ENCODE peak calls at places on chromosomes 16 and 17, in four cellular contexts. E is fibroblast of villous mesenchyme; J is cardiac fibroblast; W is CD4-positive, alpha-beta T cell. D is an unnamed sample.

GRCh38 chr16:80197790-80198201 is 343.0 kb upstream of the DYNLRB2 start:
- DNase-seq in E (peak; percentile 76), J (peak; percentile 80), W (no peak), D (no peak)

GRCh38 chr17:34892864-34893263 is 68.4 kb downstream of the CCT6B start:
- DNase-seq in E (no peak), J (no peak), W (no peak), D (no peak)

GRCh38 chr17:77455111-77455877 is 314.5 kb downstream of the SEC14L1 start:
- DNase-seq in E (peak; percentile 93), J (peak; percentile 93), W (no peak), D (no peak)

GRCh38 chr16:17346441-17346773 is 124.4 kb downstream of the XYLT1 start:
- DNase-seq in E (no peak), J (no peak), W (no peak), D (no peak)

GRCh38 chr17:66272699-66273390 is 29.6 kb upstream of the PRKCA start:
- DNase-seq in E (peak; percentile 79), J (peak; percentile 73), W (no peak), D (no peak)

GRCh38 chr17:17089796-17090641 is 47.8 kb downstream of the MPRIP start:
- DNase-seq in E (no peak), J (no peak), W (no peak), D (no peak)

GRCh38 chr16:54177857-54178490 is 108.6 kb downstream of the IRX3 start:
- DNase-seq in E (no peak), J (no peak), W (no peak), D (no peak)

GRCh38 chr17:19551708-19552148 is 18.1 kb downstream of the SLC47A1 start:
- DNase-seq in E (no peak), J (no peak), W (no peak), D (no peak)

GRCh38 chr17:30344283-30345088 is 10.6 kb upstream of the TMIGD1 start:
- DNase-seq in E (peak; percentile 75), J (peak; percentile 97), W (no peak), D (no peak)

GRCh38 chr17:72600934-72601333 is 480.1 kb downstream of the SOX9 start:
- DNase-seq in E (no peak), J (peak; percentile 42), W (no peak), D (no peak)

GRCh38 chr17:63911657-63912100 is 621 bp upstream of the CSHL1 start:
- DNase-seq in E (no peak), J (peak; percentile 19), W (peak; percentile 52), D (peak; percentile 60)

GRCh38 chr16:4266372-4266771 is 6.5 kb downstream of the TFAP4 start:
- DNase-seq in E (peak; percentile 15), J (peak; percentile 20), W (no peak), D (no peak)

GRCh38 chr17:49515196-49515770 is 20.2 kb downstream of the NGFR start:
- DNase-seq in E (peak; percentile 99), J (peak; percentile 99), W (no peak), D (no peak)

GRCh38 chr17:82866521-82867214 is 26.8 kb upstream of the ZNF750 start:
- DNase-seq in E (peak; percentile 89), J (peak; percentile 73), W (no peak), D (no peak)

GRCh38 chr17:74852237-74853047 is 7.2 kb downstream of the GRIN2C start:
- DNase-seq in E (no peak), J (peak; percentile 13), W (peak; percentile 66), D (no peak)

DNA sequence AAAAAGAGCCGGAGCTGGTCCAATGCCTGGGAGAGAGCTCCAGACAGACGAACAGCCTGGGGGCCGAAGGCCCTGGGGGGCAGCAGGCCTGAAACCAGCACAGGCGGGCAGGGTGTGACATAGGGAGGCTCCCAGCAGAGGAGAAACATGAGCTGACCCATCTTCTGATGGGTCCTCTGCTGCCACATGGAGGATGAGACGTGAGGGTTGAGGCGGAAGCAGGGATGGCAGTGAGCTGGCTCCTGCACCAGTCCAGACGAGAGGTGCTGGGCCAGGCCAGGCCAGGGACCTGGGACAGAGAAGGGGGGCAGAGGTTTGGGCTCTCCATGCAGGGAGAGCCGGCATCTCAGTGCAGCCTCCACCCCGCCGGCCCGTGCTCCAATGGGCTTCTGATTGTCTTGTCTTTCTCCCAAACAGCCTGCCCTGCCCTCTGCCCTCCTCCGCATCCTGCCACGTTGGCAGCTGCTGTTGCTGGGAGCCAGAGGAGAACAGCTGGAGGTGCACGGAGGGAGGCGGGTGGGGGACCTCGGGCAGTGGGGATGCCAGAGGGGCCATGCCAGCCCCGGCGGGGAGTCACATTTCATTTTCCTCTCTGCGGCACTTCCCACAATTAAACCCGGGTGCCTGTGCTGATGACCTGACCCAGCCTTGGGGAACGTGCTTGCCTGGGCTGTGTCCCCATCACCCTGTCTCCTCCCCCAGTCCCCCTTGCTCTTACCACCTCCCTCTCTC is 139.0 kb upstream of the GSE1 start:
- DNase-seq in E (peak; percentile 43), J (no peak), W (no peak), D (no peak)
- TF ChIP-seq CTCF in E (no peak), J (no peak), W (no peak), D (no peak)

GRCh38 chr17:38341035-38341721 is 2.6 kb downstream of the GPR179 start:
- DNase-seq in E (no peak), J (peak; percentile 58), W (no peak), D (no peak)
- TF ChIP-seq CTCF in E (no peak), J (no peak), W (no peak), D (no peak)

DNA sequence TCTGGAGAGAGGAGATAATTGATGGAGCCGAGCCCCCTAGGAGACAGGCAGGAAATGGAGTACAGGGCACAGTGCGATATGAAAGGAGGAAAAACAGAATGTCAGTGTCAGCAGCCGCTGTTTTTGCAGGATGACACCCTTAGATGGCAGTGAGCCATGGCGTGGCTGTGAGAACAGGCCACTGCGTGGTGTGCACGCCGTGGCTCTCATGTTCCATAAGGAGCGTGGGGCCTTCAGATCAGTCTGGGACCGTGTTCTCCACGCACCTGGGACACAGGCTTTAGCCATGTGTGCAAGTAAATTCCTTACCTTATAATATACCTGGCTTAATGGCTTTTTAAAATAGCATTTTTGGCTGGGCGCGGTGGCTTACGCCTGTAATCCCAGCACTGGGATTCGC is 198.0 kb downstream of the KATNIP start:
- DNase-seq in E (no peak), J (no peak), W (no peak), D (no peak)
- TF ChIP-seq CTCF in E (no peak), J (no peak), W (no peak), D (no peak)

GRCh38 chr17:28911411-28912045 is 8.6 kb upstream of the DHRS13 start:
- DNase-seq in E (no peak), J (no peak), W (no peak), D (no peak)

GRCh38 chr17:28908640-28909098 is 5.8 kb upstream of the DHRS13 start:
- DNase-seq in E (peak; percentile 86), J (peak; percentile 73), W (no peak), D (no peak)

GRCh38 chr17:28910534-28910933 is 7.7 kb upstream of the DHRS13 start:
- DNase-seq in E (no peak), J (no peak), W (no peak), D (no peak)

GRCh38 chr17:28912938-28913333 is 10.1 kb upstream of the DHRS13 start:
- DNase-seq in E (no peak), J (no peak), W (no peak), D (no peak)

GRCh38 chr17:28912281-28912937 is 9.5 kb upstream of the DHRS13 start:
- DNase-seq in E (no peak), J (no peak), W (no peak), D (no peak)
- TF ChIP-seq CTCF in E (peak; percentile 33), J (peak; percentile 30), W (no peak), D (peak; percentile 7)

DNA sequence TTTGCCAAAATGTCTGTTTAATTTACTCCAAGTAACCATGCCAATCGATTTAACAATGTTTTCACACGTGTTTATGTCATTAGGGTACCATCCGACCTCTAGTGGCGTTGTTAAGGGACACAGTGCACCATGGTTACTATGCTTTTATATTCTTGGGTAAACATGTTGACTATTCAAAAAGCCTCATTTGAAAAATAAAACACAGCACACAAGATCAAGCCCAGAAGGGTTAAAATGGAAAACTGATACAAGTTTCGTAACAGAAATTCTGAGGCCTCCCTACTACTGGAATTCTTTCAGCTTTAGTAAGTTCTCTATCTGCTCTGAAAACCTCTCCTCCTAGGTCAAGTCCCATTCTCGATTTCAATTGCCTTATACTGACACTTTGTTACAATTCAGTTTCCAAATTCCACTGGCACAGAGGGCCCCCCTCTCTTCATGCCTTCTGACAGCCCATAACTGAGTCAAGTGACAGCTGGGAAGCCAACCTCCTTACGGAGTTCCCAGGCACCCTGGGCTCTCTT is 2.1 kb downstream of the CFAP20 start:
- DNase-seq in E (peak; percentile 60), J (peak; percentile 82), W (peak; percentile 53), D (no peak)
- TF ChIP-seq CTCF in E (peak; percentile 36), J (peak; percentile 38), W (peak; percentile 36), D (peak; percentile 25)